ENCODE peak calls at places on chromosomes 6 and 20, in ten cellular contexts. U, K, T, J, B, N, X, G, Y and I are unnamed samples.

GRCh38 chr6:51112731-51113130 is 294.1 kb downstream of the TFAP2B start:
- DNase-seq in U (no peak), K (no peak), T (no peak), J (no peak), B (no peak), N (no peak), X (no peak), G (no peak), Y (no peak), I (no peak)

GRCh38 chr20:24779166-24779565 is 169.9 kb upstream of the CST7 start:
- DNase-seq in U (peak; percentile 23), K (no peak), T (no peak), J (no peak), B (no peak), N (no peak), X (no peak), G (no peak), Y (no peak), I (no peak)

GRCh38 chr20:31693987-31694661 is 28.5 kb downstream of the BCL2L1 start:
- DNase-seq in U (no peak), K (no peak), T (no peak), J (no peak), B (no peak), N (no peak), X (no peak), G (no peak), Y (no peak), I (no peak)

GRCh38 chr6:168865-169455 is 123.3 kb upstream of the DUSP22 start:
- DNase-seq in U (peak; percentile 50), K (peak; percentile 46), T (peak; percentile 35), J (no peak), B (peak; percentile 37), N (no peak), X (no peak), G (peak; percentile 35), Y (no peak), I (peak; percentile 58)

GRCh38 chr6:33925869-33926268 is 122.1 kb upstream of the MLN start:
- DNase-seq in U (no peak), K (no peak), T (peak; percentile 13), J (no peak), B (no peak), N (no peak), X (no peak), G (no peak), Y (no peak), I (no peak)

GRCh38 chr6:53605543-53606235 is 59.9 kb downstream of the KLHL31 start:
- DNase-seq in U (no peak), K (no peak), T (no peak), J (no peak), B (no peak), N (no peak), X (no peak), G (no peak), Y (no peak), I (no peak)

GRCh38 chr6:122422614-122423267 is 23.3 kb downstream of the HSF2 start:
- DNase-seq in U (no peak), K (no peak), T (no peak), J (no peak), B (no peak), N (no peak), X (no peak), G (no peak), Y (no peak), I (no peak)

GRCh38 chr6:26335631-26336323 is 29.2 kb upstream of the BTN3A2 start:
- DNase-seq in U (no peak), K (no peak), T (no peak), J (no peak), B (no peak), N (no peak), X (no peak), G (no peak), Y (no peak), I (no peak)

GRCh38 chr20:49186535-49187329 is 1.4 kb downstream of the STAU1 start:
- DNase-seq in U (peak; percentile 58), K (peak; percentile 75), T (peak; percentile 69), J (peak; percentile 54), B (peak; percentile 30), N (peak; percentile 52), X (peak; percentile 49), G (peak; percentile 60), Y (peak; percentile 66), I (peak; percentile 62)

GRCh38 chr6:108134213-108134973 is 31.4 kb upstream of the NR2E1 start:
- DNase-seq in U (no peak), K (no peak), T (no peak), J (no peak), B (no peak), N (no peak), X (no peak), G (no peak), Y (no peak), I (no peak)

GRCh38 chr6:116536216-116536621 is 9.3 kb downstream of the TRAPPC3L start:
- DNase-seq in U (peak; percentile 70), K (peak; percentile 36), T (peak; percentile 62), J (no peak), B (no peak), N (peak; percentile 20), X (peak; percentile 44), G (peak; percentile 55), Y (peak; percentile 28), I (peak; percentile 67)